ENCODE peak calls at places on chromosomes 6 and 20, in nine cellular contexts. F, K, X, I, P, B, C, J and D are unnamed samples.

GRCh38 chr20:53805895-53806384 is 212.3 kb upstream of the ZNF217 start:
- DNase-seq in F (peak), K (no peak), X (no peak), I (peak), P (no peak), B (no peak), C (no peak), J (peak), D (no peak)

GRCh38 chr20:9031951-9032350 is 36.9 kb upstream of the PLCB4 start:
- DNase-seq in F (no peak), K (no peak), X (no peak), I (peak), P (no peak), B (no peak), C (no peak), J (no peak), D (no peak)

GRCh38 chr6:2861822-2862164 is 20.1 kb upstream of the SERPINB1 start:
- DNase-seq in F (no peak), K (no peak), X (no peak), I (no peak), P (no peak), B (no peak), C (no peak), J (no peak), D (no peak)

GRCh38 chr6:147055821-147056392 is 148.3 kb upstream of the STXBP5 start:
- DNase-seq in F (no peak), K (no peak), X (no peak), I (no peak), P (no peak), B (no peak), C (no peak), J (no peak), D (no peak)

GRCh38 chr6:35034411-35035171 is 106.5 kb downstream of the TCP11 start:
- DNase-seq in F (no peak), K (no peak), X (no peak), I (no peak), P (no peak), B (peak), C (no peak), J (no peak), D (no peak)

GRCh38 chr6:20946037-20946436 is 411.8 kb downstream of the CDKAL1 start:
- DNase-seq in F (peak), K (no peak), X (no peak), I (peak), P (no peak), B (no peak), C (no peak), J (peak), D (no peak)

GRCh38 chr6:52670502-52671409 is at the start of gene TMEM14A:
- DNase-seq in F (peak), K (peak), X (peak), I (peak), P (peak), B (peak), C (peak), J (peak), D (peak)

GRCh38 chr20:23887856-23888255 is 8.3 kb upstream of the CST5 start:
- DNase-seq in F (no peak), K (no peak), X (no peak), I (no peak), P (no peak), B (no peak), C (no peak), J (no peak), D (no peak)

GRCh38 chr6:98823845-98824162 is 10.6 kb upstream of the POU3F2 start:
- DNase-seq in F (no peak), K (no peak), X (no peak), I (peak), P (no peak), B (no peak), C (no peak), J (no peak), D (no peak)

GRCh38 chr6:145155873-145156782 is 579.2 kb downstream of the EPM2A start:
- DNase-seq in F (no peak), K (no peak), X (no peak), I (peak), P (no peak), B (no peak), C (no peak), J (no peak), D (no peak)

GRCh38 chr6:141552463-141552862 is 580.3 kb upstream of the GJE1 start:
- DNase-seq in F (no peak), K (no peak), X (no peak), I (peak), P (no peak), B (no peak), C (no peak), J (no peak), D (peak)

GRCh38 chr20:2417142-2417541 is 36.4 kb downstream of the TGM6 start:
- DNase-seq in F (no peak), K (no peak), X (no peak), I (no peak), P (no peak), B (no peak), C (no peak), J (no peak), D (no peak)

GRCh38 chr6:49464691-49465090 is 1.5 kb downstream of the CENPQ start:
- DNase-seq in F (no peak), K (no peak), X (no peak), I (peak), P (no peak), B (no peak), C (no peak), J (no peak), D (no peak)

GRCh38 chr6:92779758-92780157 is 639.6 kb downstream of the EPHA7 start:
- DNase-seq in F (no peak), K (no peak), X (peak), I (peak), P (no peak), B (no peak), C (no peak), J (no peak), D (no peak)

GRCh38 chr6:165881812-165882211 is 218.8 kb upstream of the PDE10A start:
- DNase-seq in F (no peak), K (no peak), X (no peak), I (no peak), P (no peak), B (no peak), C (no peak), J (no peak), D (peak)

GRCh38 chr6:63573140-63573898 is 1.0 kb downstream of the LOC128125822 start:
- DNase-seq in F (peak), K (peak), X (peak), I (peak), P (peak), B (peak), C (peak), J (peak), D (peak)

GRCh38 chr6:3796396-3796795 is 44.9 kb upstream of the PXDC1 start:
- DNase-seq in F (no peak), K (no peak), X (no peak), I (no peak), P (no peak), B (no peak), C (no peak), J (no peak), D (no peak)

GRCh38 chr6:10210052-10210451 is 204.8 kb downstream of the TFAP2A start:
- DNase-seq in F (peak), K (no peak), X (no peak), I (peak), P (no peak), B (no peak), C (no peak), J (no peak), D (no peak)

GRCh38 chr20:50146732-50147662 is 6.5 kb downstream of the PEDS1 start:
- DNase-seq in F (no peak), K (no peak), X (no peak), I (peak), P (no peak), B (peak), C (peak), J (no peak), D (no peak)

GRCh38 chr6:44464527-44465310 is 77.2 kb downstream of the CDC5L start:
- DNase-seq in F (no peak), K (no peak), X (no peak), I (peak), P (no peak), B (no peak), C (no peak), J (peak), D (no peak)

GRCh38 chr6:43035495-43036194 is 14.2 kb downstream of the RRP36 start:
- DNase-seq in F (no peak), K (no peak), X (no peak), I (no peak), P (no peak), B (peak), C (no peak), J (no peak), D (no peak)

GRCh38 chr20:49850463-49851233 is 38.0 kb downstream of the SLC9A8 start:
- DNase-seq in F (no peak), K (no peak), X (no peak), I (no peak), P (no peak), B (no peak), C (no peak), J (no peak), D (no peak)